ENCODE peak calls at places on chromosomes 7 and 10, in four cellular contexts. B is A549; V is activated gamma-delta T cell treated with anti-CD3 and anti-CD28 coated beads, Interleukin-2, amount 50 U/mL, for 16 hours; U is KBM-7. I is an unnamed sample.

GRCh38 chr7:20238754-20239324 is 21.7 kb upstream of the MACC1 start:
- DNase-seq in B (no peak), V (no peak), U (peak), I (no peak)

GRCh38 chr10:53601260-53601875 is 828.8 kb upstream of the MBL2 start:
- DNase-seq in B (peak), V (no peak), U (peak), I (no peak)

GRCh38 chr10:124996854-124997215 is 54.9 kb downstream of the ZRANB1 start:
- DNase-seq in B (no peak), V (no peak), U (no peak), I (no peak)

GRCh38 chr10:34045571-34046190 is 711.2 kb upstream of the NRP1 start:
- DNase-seq in B (no peak), V (no peak), U (no peak), I (no peak)

GRCh38 chr7:8176370-8177081 is 85.4 kb downstream of the ICA1 start:
- DNase-seq in B (no peak), V (peak), U (peak), I (peak)

GRCh38 chr10:124359336-124359832 is 59.3 kb downstream of the OAT start:
- DNase-seq in B (no peak), V (no peak), U (no peak), I (no peak)

GRCh38 chr7:139061416-139061815 is 25.6 kb upstream of the ZC3HAV1L start:
- DNase-seq in B (no peak), V (no peak), U (no peak), I (no peak)

GRCh38 chr10:24952701-24953349 is 419 bp upstream of the PRTFDC1 start:
- DNase-seq in B (peak), V (peak), U (peak), I (peak)

GRCh38 chr10:122796796-122797195 is 48.9 kb downstream of the CUZD1 start:
- DNase-seq in B (no peak), V (no peak), U (no peak), I (no peak)

GRCh38 chr10:92045641-92046106 is 122.1 kb downstream of the BTAF1 start:
- DNase-seq in B (no peak), V (no peak), U (no peak), I (no peak)

GRCh38 chr7:70035955-70036354 is 437.7 kb downstream of the AUTS2 start:
- DNase-seq in B (no peak), V (no peak), U (no peak), I (no peak)

GRCh38 chr7:128270799-128271411 is 29.8 kb downstream of the LEP start:
- DNase-seq in B (no peak), V (no peak), U (no peak), I (no peak)

GRCh38 chr10:97327348-97328294 is 6.9 kb downstream of the FRAT2 start:
- DNase-seq in B (peak), V (no peak), U (no peak), I (no peak)

GRCh38 chr10:35040761-35041501 is 49.2 kb downstream of the CUL2 start:
- DNase-seq in B (no peak), V (no peak), U (no peak), I (no peak)

GRCh38 chr10:89537361-89537760 is 2.0 kb upstream of the SLC16A12 start:
- DNase-seq in B (no peak), V (no peak), U (no peak), I (no peak)

GRCh38 chr7:80729586-80730320 is 91.3 kb downstream of the CD36 start:
- DNase-seq in B (no peak), V (no peak), U (no peak), I (no peak)

GRCh38 chr10:61995093-61995492 is 93.6 kb downstream of the ARID5B start:
- DNase-seq in B (no peak), V (no peak), U (no peak), I (no peak)

GRCh38 chr7:98165827-98166667 is 45.2 kb upstream of the BHLHA15 start:
- DNase-seq in B (peak), V (no peak), U (peak), I (no peak)